ENCODE peak calls at places on chromosome 21, in four cellular contexts. One of them, this sample, is unnamed.

GRCh38 chr21:15549671-15550070 is 180.1 kb upstream of the USP25 start:
- DNase-seq in HuH-7.5: no peak
- DNase-seq in pancreas: no peak
- DNase-seq in epithelial cell of esophagus: no peak
- DNase-seq in this sample: no peak

GRCh38 chr21:45542667-45543370 is 579 bp upstream of the SLC19A1 start:
- DNase-seq in pancreas: no peak
- DNase-seq in HuH-7.5: no peak
- DNase-seq in epithelial cell of esophagus: no peak
- DNase-seq in this sample: peak

GRCh38 chr21:30563072-30563471 is 2.0 kb upstream of the KRTAP19-7 start:
- DNase-seq in pancreas: no peak
- DNase-seq in HuH-7.5: no peak
- DNase-seq in epithelial cell of esophagus: no peak
- DNase-seq in this sample: no peak

GRCh38 chr21:36059823-36060158 is 535 bp downstream of the SETD4 start:
- DNase-seq in epithelial cell of esophagus: no peak
- DNase-seq in pancreas: peak
- DNase-seq in HuH-7.5: peak
- DNase-seq in this sample: peak

GRCh38 chr21:27077501-27077900 is 110.6 kb upstream of the ADAMTS5 start:
- DNase-seq in HuH-7.5: no peak
- DNase-seq in epithelial cell of esophagus: no peak
- DNase-seq in pancreas: no peak
- DNase-seq in this sample: no peak

GRCh38 chr21:45607021-45607921 is 36.3 kb upstream of the PCBP3 start:
- DNase-seq in epithelial cell of esophagus: no peak
- DNase-seq in HuH-7.5: no peak
- DNase-seq in pancreas: no peak
- DNase-seq in this sample: peak

GRCh38 chr21:46545363-46545762 is 59.5 kb downstream of the S100B start:
- DNase-seq in pancreas: no peak
- DNase-seq in HuH-7.5: no peak
- DNase-seq in epithelial cell of esophagus: peak
- DNase-seq in this sample: no peak

GRCh38 chr21:46120301-46121285 is 22.7 kb downstream of the COL6A2 start:
- DNase-seq in epithelial cell of esophagus: no peak
- DNase-seq in pancreas: peak
- DNase-seq in HuH-7.5: no peak
- DNase-seq in this sample: peak

GRCh38 chr21:42556960-42557359 is 43.3 kb downstream of the SLC37A1 start:
- DNase-seq in pancreas: no peak
- DNase-seq in HuH-7.5: no peak
- DNase-seq in epithelial cell of esophagus: no peak
- DNase-seq in this sample: no peak

GRCh38 chr21:37916795-37917142 is 512 bp upstream of the KCNJ6 start:
- DNase-seq in epithelial cell of esophagus: no peak
- DNase-seq in pancreas: no peak
- DNase-seq in HuH-7.5: no peak
- DNase-seq in this sample: no peak

GRCh38 chr21:42631142-42631541 is 22.3 kb upstream of the PDE9A start:
- DNase-seq in epithelial cell of esophagus: no peak
- DNase-seq in pancreas: no peak
- DNase-seq in HuH-7.5: no peak
- DNase-seq in this sample: no peak

GRCh38 chr21:34501716-34502115 is 10.3 kb downstream of the KCNE1 start:
- DNase-seq in epithelial cell of esophagus: no peak
- DNase-seq in HuH-7.5: no peak
- DNase-seq in pancreas: no peak
- DNase-seq in this sample: no peak

GRCh38 chr21:18041012-18041411 is 203.6 kb upstream of the CHODL start:
- DNase-seq in pancreas: no peak
- DNase-seq in epithelial cell of esophagus: peak
- DNase-seq in HuH-7.5: no peak
- DNase-seq in this sample: peak

GRCh38 chr21:26072891-26073615 is 97.5 kb downstream of the APP start:
- DNase-seq in pancreas: no peak
- DNase-seq in epithelial cell of esophagus: peak
- DNase-seq in HuH-7.5: no peak
- DNase-seq in this sample: no peak

GRCh38 chr21:37546949-37547614 is 180.5 kb downstream of the DYRK1A start:
- DNase-seq in epithelial cell of esophagus: no peak
- DNase-seq in pancreas: no peak
- DNase-seq in HuH-7.5: no peak
- DNase-seq in this sample: no peak

GRCh38 chr21:30408782-30409494 is 13.1 kb downstream of the KRTAP13-1 start:
- DNase-seq in pancreas: peak
- DNase-seq in HuH-7.5: peak
- DNase-seq in epithelial cell of esophagus: peak
- DNase-seq in this sample: peak

GRCh38 chr21:37764696-37765095 is 151.6 kb downstream of the KCNJ6 start:
- DNase-seq in pancreas: no peak
- DNase-seq in epithelial cell of esophagus: no peak
- DNase-seq in HuH-7.5: no peak
- DNase-seq in this sample: no peak

GRCh38 chr21:25359724-25360123 is 247.6 kb downstream of the MRPL39 start:
- DNase-seq in epithelial cell of esophagus: no peak
- DNase-seq in HuH-7.5: no peak
- DNase-seq in pancreas: no peak
- DNase-seq in this sample: no peak

GRCh38 chr21:38121888-38122705 is 134.7 kb upstream of the KCNJ15 start:
- DNase-seq in HuH-7.5: no peak
- DNase-seq in epithelial cell of esophagus: peak
- DNase-seq in pancreas: no peak
- DNase-seq in this sample: no peak

GRCh38 chr21:45541221-45542039 is 810 bp downstream of the SLC19A1 start:
- DNase-seq in epithelial cell of esophagus: peak
- DNase-seq in HuH-7.5: peak
- DNase-seq in pancreas: peak
- DNase-seq in this sample: peak

GRCh38 chr21:32806810-32807386 is 35.3 kb upstream of the PAXBP1 start:
- DNase-seq in pancreas: no peak
- DNase-seq in epithelial cell of esophagus: no peak
- DNase-seq in HuH-7.5: no peak
- DNase-seq in this sample: no peak

GRCh38 chr21:42527127-42527488 is 13.5 kb downstream of the SLC37A1 start:
- DNase-seq in HuH-7.5: no peak
- DNase-seq in pancreas: no peak
- DNase-seq in epithelial cell of esophagus: no peak
- DNase-seq in this sample: no peak

GRCh38 chr21:45700461-45700860 is 56.9 kb downstream of the PCBP3 start:
- DNase-seq in epithelial cell of esophagus: no peak
- DNase-seq in HuH-7.5: no peak
- DNase-seq in pancreas: no peak
- DNase-seq in this sample: no peak

GRCh38 chr21:33951276-33952178 is 35.9 kb upstream of the ATP5PO start:
- DNase-seq in pancreas: no peak
- DNase-seq in epithelial cell of esophagus: no peak
- DNase-seq in HuH-7.5: no peak
- DNase-seq in this sample: no peak

GRCh38 chr21:26093094-26093493 is 77.5 kb downstream of the APP start:
- DNase-seq in epithelial cell of esophagus: peak
- DNase-seq in pancreas: no peak
- DNase-seq in HuH-7.5: no peak
- DNase-seq in this sample: no peak

GRCh38 chr21:35088235-35088865 is 39.2 kb upstream of the RUNX1 start:
- DNase-seq in epithelial cell of esophagus: peak
- DNase-seq in HuH-7.5: no peak
- DNase-seq in pancreas: no peak
- DNase-seq in this sample: no peak

GRCh38 chr21:44765231-44766013 is 36.2 kb downstream of the UBE2G2 start:
- DNase-seq in HuH-7.5: no peak
- DNase-seq in epithelial cell of esophagus: peak
- DNase-seq in pancreas: no peak
- DNase-seq in this sample: no peak

GRCh38 chr21:37658994-37659458 is 257.2 kb downstream of the KCNJ6 start:
- DNase-seq in epithelial cell of esophagus: peak
- DNase-seq in HuH-7.5: no peak
- DNase-seq in pancreas: no peak
- DNase-seq in this sample: no peak

GRCh38 chr21:35525443-35525842 is 476.3 kb upstream of the RUNX1 start:
- DNase-seq in epithelial cell of esophagus: peak
- DNase-seq in pancreas: no peak
- DNase-seq in HuH-7.5: no peak
- DNase-seq in this sample: no peak

GRCh38 chr21:45858180-45858579 is 123.4 kb upstream of the COL6A1 start:
- DNase-seq in pancreas: no peak
- DNase-seq in HuH-7.5: no peak
- DNase-seq in epithelial cell of esophagus: no peak
- DNase-seq in this sample: no peak

GRCh38 chr21:41164981-41165650 is 2.8 kb upstream of the BACE2 start:
- DNase-seq in pancreas: peak
- DNase-seq in HuH-7.5: no peak
- DNase-seq in epithelial cell of esophagus: peak
- DNase-seq in this sample: no peak

GRCh38 chr21:45821315-45822001 is 160.1 kb upstream of the COL6A1 start:
- DNase-seq in epithelial cell of esophagus: no peak
- DNase-seq in pancreas: no peak
- DNase-seq in HuH-7.5: no peak
- DNase-seq in this sample: no peak

GRCh38 chr21:42696516-42697040 is 43.2 kb downstream of the PDE9A start:
- DNase-seq in epithelial cell of esophagus: no peak
- DNase-seq in HuH-7.5: no peak
- DNase-seq in pancreas: no peak
- DNase-seq in this sample: no peak

GRCh38 chr21:26157842-26158241 is 12.7 kb downstream of the APP start:
- DNase-seq in HuH-7.5: no peak
- DNase-seq in epithelial cell of esophagus: no peak
- DNase-seq in pancreas: no peak
- DNase-seq in this sample: no peak

GRCh38 chr21:46116846-46117585 is 19.1 kb downstream of the COL6A2 start:
- DNase-seq in epithelial cell of esophagus: no peak
- DNase-seq in pancreas: no peak
- DNase-seq in HuH-7.5: no peak
- DNase-seq in this sample: no peak

GRCh38 chr21:15730484-15731242 is 881 bp downstream of the USP25 start:
- DNase-seq in pancreas: no peak
- DNase-seq in HuH-7.5: no peak
- DNase-seq in epithelial cell of esophagus: peak
- DNase-seq in this sample: no peak

GRCh38 chr21:28833181-28833580 is 159.5 kb downstream of the LTN1 start:
- DNase-seq in HuH-7.5: no peak
- DNase-seq in pancreas: no peak
- DNase-seq in epithelial cell of esophagus: peak
- DNase-seq in this sample: no peak

This sample was measured in Caco-2.